ENCODE peak calls at places on chromosomes 5 and 9, in six cellular contexts. A, K, T, I, R and M are unnamed samples. For H3K4me1, the result is how much of the 10 kb centered on the place peaks cover.

GRCh38 chr5:170846416-170846815 is 15.4 kb upstream of the RANBP17 start:
- DNase-seq in A (no peak), K (no peak), T (no peak), I (no peak), R (no peak), M (no peak)

GRCh38 chr9:123327697-123328100 is 28.3 kb upstream of the CRB2 start:
- DNase-seq in A (no peak), K (no peak), T (no peak), I (no peak), R (peak), M (no peak)

GRCh38 chr5:89260254-89260653 is 377.3 kb upstream of the MEF2C start:
- DNase-seq in A (no peak), K (peak), T (no peak), I (no peak), R (no peak), M (no peak)

GRCh38 chr5:93164690-93165089 is 416.3 kb downstream of the NR2F1-AS1 start:
- DNase-seq in A (peak), K (peak), T (peak), I (no peak), R (no peak), M (no peak)

GRCh38 chr5:82551220-82551619 is 273.1 kb upstream of the RPS23 start:
- DNase-seq in A (no peak), K (no peak), T (no peak), I (no peak), R (no peak), M (no peak)

GRCh38 chr9:110048473-110048975 is 159.4 kb downstream of the C9orf152 start:
- DNase-seq in A (peak), K (peak), T (peak), I (peak), R (peak), M (peak)

GRCh38 chr5:87829214-87829551 is 416.5 kb upstream of the CCNH start:
- DNase-seq in A (peak), K (peak), T (peak), I (peak), R (no peak), M (peak)

GRCh38 chr5:119270955-119271757 is 84.7 kb upstream of the TNFAIP8 start:
- DNase-seq in A (no peak), K (no peak), T (no peak), I (no peak), R (no peak), M (no peak)

GRCh38 chr9:98150164-98150563 is 31.1 kb upstream of the TRIM14 start:
- DNase-seq in A (no peak), K (no peak), T (no peak), I (no peak), R (no peak), M (no peak)

GRCh38 chr5:117249086-117249815 is 674.6 kb upstream of the SEMA6A start:
- DNase-seq in A (no peak), K (no peak), T (no peak), I (no peak), R (no peak), M (peak)

GRCh38 chr9:133125706-133126696 is 5.0 kb upstream of the RALGDS start:
- DNase-seq in A (peak), K (peak), T (no peak), I (peak), R (peak), M (no peak)

GRCh38 chr5:145204741-145205140 is 630.4 kb downstream of the PRELID2 start:
- DNase-seq in A (no peak), K (no peak), T (no peak), I (no peak), R (no peak), M (no peak)

GRCh38 chr9:27108981-27109541 is at the start of gene TEK:
- DNase-seq in A (no peak), K (peak), T (no peak), I (no peak), R (no peak), M (no peak)

GRCh38 chr5:399296-400281 is 43.4 kb upstream of the EXOC3 start:
- DNase-seq in A (peak), K (peak), T (peak), I (peak), R (peak), M (peak)

GRCh38 chr9:89319015-89319905 is 960 bp downstream of the SECISBP2 start:
- DNase-seq in A (no peak), K (peak), T (no peak), I (no peak), R (no peak), M (no peak)

GRCh38 chr9:37309136-37309535 is 113.4 kb upstream of the GRHPR start:
- DNase-seq in A (no peak), K (peak), T (peak), I (no peak), R (no peak), M (peak)

GRCh38 chr5:121199238-121199999 is 652.3 kb upstream of the FTMT start:
- DNase-seq in A (no peak), K (peak), T (peak), I (no peak), R (no peak), M (no peak)

GRCh38 chr9:37583522-37584121 is 7.4 kb upstream of the FBXO10 start:
- DNase-seq in A (no peak), K (no peak), T (no peak), I (no peak), R (no peak), M (no peak)

GRCh38 chr5:38316544-38317224 is 58.3 kb downstream of the EGFLAM start:
- DNase-seq in A (peak), K (peak), T (no peak), I (peak), R (no peak), M (no peak)

GRCh38 chr5:79464695-79465332 is 49.1 kb downstream of the HOMER1 start:
- DNase-seq in A (no peak), K (peak), T (peak), I (no peak), R (no peak), M (peak)

GRCh38 chr9:96423322-96423984 is 5.3 kb upstream of the ZNF367 start:
- DNase-seq in A (no peak), K (no peak), T (no peak), I (no peak), R (no peak), M (no peak)

GRCh38 chr9:120348951-120349429 is 231.0 kb downstream of the CDK5RAP2 start:
- DNase-seq in A (no peak), K (peak), T (peak), I (no peak), R (no peak), M (peak)

GRCh38 chr9:97773723-97774122 is 76.6 kb upstream of the XPA start:
- DNase-seq in A (no peak), K (peak), T (no peak), I (no peak), R (no peak), M (no peak)

GRCh38 chr5:172699999-172700685 is 59.1 kb downstream of the NEURL1B start:
- DNase-seq in A (peak), K (no peak), T (no peak), I (no peak), R (peak), M (peak)
- H3K4me3 ChIP-seq in A (no peak), K (no peak), T (no peak), I (no peak), R (no peak), M (no peak)

DNA sequence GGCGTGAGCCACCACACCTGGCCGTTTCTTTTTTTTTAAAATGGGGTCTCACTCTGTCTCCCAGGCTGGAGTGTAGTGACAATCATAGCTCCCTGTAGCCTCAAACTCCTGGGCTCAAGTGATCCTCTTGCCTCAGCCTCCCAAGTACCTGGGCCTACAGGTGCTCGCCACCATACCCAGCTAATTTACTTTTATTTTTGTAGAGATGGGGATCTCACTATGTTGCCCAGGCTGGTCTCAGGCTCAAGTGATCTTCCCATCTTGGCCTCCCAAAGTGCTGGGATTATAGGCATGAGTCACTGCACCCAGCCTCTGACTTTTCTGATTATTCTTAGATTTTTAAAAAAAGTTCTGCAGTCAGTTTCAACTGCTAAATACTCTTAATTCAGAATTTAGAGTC is 21.3 kb downstream of the RAI14 start:
- DNase-seq in A (no peak), K (no peak), T (no peak), I (no peak), R (no peak), M (no peak)
- H3K4me1 ChIP-seq in A (under half), K (under half), T (half or more), I (under half), R (under half), M (under half)

GRCh38 chr9:136942112-136942880 is 2.2 kb downstream of the FBXW5 start:
- DNase-seq in A (peak), K (no peak), T (no peak), I (no peak), R (no peak), M (no peak)
- H3K4me3 ChIP-seq in A (no peak), K (no peak), T (peak), I (peak), R (no peak), M (no peak)

GRCh38 chr5:135383803-135384495 is 15.1 kb downstream of the MACROH2A1 start:
- DNase-seq in A (no peak), K (peak), T (no peak), I (no peak), R (no peak), M (no peak)
- H3K4me1 ChIP-seq in A (under half), K (half or more), T (under half), I (half or more), R (half or more), M (under half)